ENCODE peak calls at places on chromosomes 2 and 18, in nine cellular contexts. U is lower lobe of right lung, S is dorsolateral prefrontal cortex, N is cardiac muscle cell, C is fibroblast of the aortic adventitia, X is H9, O is A549, H is PC-3, Y is endodermal cell. P is an unnamed sample.

GRCh38 chr2:1572638-1573037 is 159.4 kb downstream of the TPO start:
- DNase-seq in C (peak; percentile 49), U (no peak), Y (peak; percentile 31), H (peak; percentile 31), S (no peak), X (peak; percentile 5), N (peak; percentile 76), O (no peak), P (peak; percentile 21)

GRCh38 chr2:769771-770170 is 92.6 kb upstream of the TMEM18 start:
- DNase-seq in X (no peak), N (no peak), C (no peak), S (no peak), H (no peak), U (no peak), O (no peak), Y (no peak), P (no peak)

GRCh38 chr2:152055366-152056108 is 43.3 kb downstream of the CACNB4 start:
- DNase-seq in H (no peak), C (peak; percentile 28), Y (no peak), N (peak; percentile 27), O (no peak), U (no peak), X (no peak), S (no peak), P (no peak)

GRCh38 chr18:2411381-2411977 is 159.8 kb downstream of the METTL4 start:
- DNase-seq in H (peak; percentile 89), N (peak; percentile 29), S (no peak), Y (no peak), U (no peak), C (peak; percentile 81), X (no peak), O (peak; percentile 3), P (peak; percentile 67)

GRCh38 chr2:54092940-54093339 is 22.5 kb upstream of the ACYP2 start:
- DNase-seq in C (no peak), U (no peak), H (no peak), S (no peak), X (no peak), O (no peak), N (no peak), Y (peak; percentile 58), P (no peak)

GRCh38 chr2:9251154-9252001 is 44.8 kb downstream of the ASAP2 start:
- DNase-seq in N (peak; percentile 74), H (peak; percentile 79), O (peak; percentile 81), S (no peak), C (peak; percentile 79), X (no peak), Y (no peak), U (no peak), P (peak; percentile 95)

GRCh38 chr2:212364586-212364985 is 174.0 kb downstream of the ERBB4 start:
- DNase-seq in H (no peak), X (no peak), N (peak; percentile 3), S (no peak), U (no peak), O (no peak), C (no peak), Y (no peak), P (no peak)

GRCh38 chr2:232377841-232378734 is 463 bp upstream of the ALPP start:
- DNase-seq in O (no peak), N (no peak), U (peak; percentile 50), H (peak; percentile 74), X (no peak), Y (no peak), S (no peak), C (no peak), P (no peak)

GRCh38 chr18:57784034-57784815 is 18.9 kb downstream of the ATP8B1 start:
- DNase-seq in C (peak; percentile 70), X (no peak), U (no peak), Y (no peak), O (no peak), S (no peak), N (peak; percentile 91), H (peak; percentile 40), P (peak; percentile 88)

GRCh38 chr2:232761301-232761907 is 15.0 kb downstream of the KCNJ13 start:
- DNase-seq in N (peak; percentile 56), U (no peak), Y (peak; percentile 55), H (peak; percentile 66), X (no peak), S (no peak), C (peak; percentile 39), O (peak; percentile 69), P (peak; percentile 54)

DNA sequence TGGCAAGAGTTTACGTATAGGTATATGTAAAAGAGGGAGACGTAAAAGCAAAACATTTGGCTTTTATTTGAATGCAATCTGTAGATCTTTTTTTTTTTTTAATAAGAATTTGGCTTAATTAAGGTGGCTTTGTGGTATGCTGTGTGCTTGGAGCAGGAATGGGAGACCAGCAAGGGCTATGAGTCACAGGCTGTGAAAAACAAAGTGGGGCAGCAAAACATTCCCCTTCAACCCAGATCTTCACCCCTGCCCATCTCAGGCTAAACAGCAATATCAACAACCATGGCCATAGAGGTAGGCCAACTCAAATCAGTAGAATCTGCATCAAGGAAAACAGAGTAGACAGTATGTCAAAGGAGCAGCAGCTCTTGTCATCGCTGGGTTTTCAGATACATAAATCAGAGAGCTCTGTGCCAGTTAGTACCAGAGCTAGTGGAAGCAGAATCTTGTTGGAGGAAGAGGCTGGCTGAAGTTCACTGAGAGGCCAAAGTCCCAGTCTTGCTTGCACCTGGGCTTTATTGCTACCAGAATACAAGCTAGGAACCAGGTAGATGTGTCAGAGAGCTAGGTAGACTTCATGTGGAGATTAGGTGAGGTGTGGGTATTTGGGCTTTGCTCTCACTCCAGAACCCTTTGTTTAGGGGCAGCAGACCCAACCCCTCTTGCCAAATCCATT is 191.5 kb upstream of the FANCL start:
- DNase-seq in C (no peak), X (no peak), U (no peak), Y (peak; percentile 52), O (no peak), H (no peak), N (no peak), S (no peak), P (no peak)
- TF ChIP-seq CTCF in C (no peak), X (no peak), U (no peak), Y (no peak), O (no peak), H (no peak), N (no peak), S (no peak), P (no peak)

GRCh38 chr2:144519597-144519933 is 354 bp downstream of the ZEB2 start:
- DNase-seq in O (no peak), C (no peak), N (no peak), S (no peak), Y (no peak), U (no peak), H (no peak), X (no peak), P (no peak)

GRCh38 chr2:144518744-144519596 is 949 bp downstream of the ZEB2 start:
- DNase-seq in H (no peak), U (no peak), O (no peak), S (no peak), Y (no peak), C (peak; percentile 39), X (no peak), N (no peak), P (no peak)

GRCh38 chr2:144520718-144521487 is 984 bp upstream of the ZEB2 start:
- DNase-seq in H (no peak), O (no peak), U (no peak), X (no peak), C (peak; percentile 86), N (peak; percentile 95), S (no peak), Y (no peak), P (no peak)

GRCh38 chr2:144521702-144522101 is 1.8 kb upstream of the ZEB2 start:
- DNase-seq in H (no peak), Y (no peak), O (no peak), N (no peak), X (no peak), S (no peak), C (no peak), U (no peak), P (no peak)

DNA sequence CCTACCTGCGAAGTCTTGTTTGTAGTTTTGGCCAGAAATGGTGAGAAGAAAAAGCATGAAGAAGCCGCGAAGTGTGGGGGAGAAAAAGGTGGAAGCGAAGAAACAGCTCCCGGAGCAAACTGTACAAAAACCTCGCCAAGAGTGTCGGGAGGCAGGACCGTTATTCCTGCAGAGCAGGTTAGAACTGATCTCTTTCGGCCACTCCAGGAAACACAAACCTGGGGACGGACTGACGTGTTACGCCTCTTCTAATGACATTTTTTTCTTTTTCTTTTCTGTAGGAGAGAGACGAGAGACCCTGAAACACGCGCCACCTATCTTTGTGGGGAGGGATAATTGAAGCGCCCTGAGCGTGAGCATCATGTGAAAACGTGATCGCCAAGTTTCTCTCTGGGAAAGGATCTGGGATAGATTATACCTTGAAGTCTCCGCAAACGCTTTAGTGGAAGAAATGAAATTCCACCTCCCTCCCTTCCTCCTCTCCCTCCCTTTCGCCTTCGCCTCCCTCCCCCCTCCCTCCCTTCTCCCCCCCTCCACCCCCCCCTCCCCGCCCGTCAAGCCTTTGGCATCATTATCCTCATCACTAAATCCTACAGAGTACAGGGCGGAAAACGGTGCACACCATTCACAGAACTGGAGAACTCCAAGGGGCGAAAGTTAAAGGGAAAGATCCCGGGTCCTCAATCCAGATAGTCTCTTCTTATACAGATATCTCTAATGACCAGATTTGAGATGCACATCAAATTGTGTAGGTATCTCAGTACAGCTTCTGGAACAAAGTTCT is at the start of gene ZEB2:
- DNase-seq in X (peak; percentile 45), S (peak; percentile 61), Y (peak; percentile 68), C (peak; percentile 95), U (peak; percentile 57), H (peak; percentile 50), O (peak; percentile 67), N (peak; percentile 95), P (peak; percentile 50)
- TF ChIP-seq CTCF in X (peak; percentile 40), S (peak; percentile 57), Y (peak; percentile 60), C (peak; percentile 86), U (peak; percentile 50), H (peak; percentile 43), O (peak; percentile 22), N (peak; percentile 73), P (peak; percentile 10)

DNA sequence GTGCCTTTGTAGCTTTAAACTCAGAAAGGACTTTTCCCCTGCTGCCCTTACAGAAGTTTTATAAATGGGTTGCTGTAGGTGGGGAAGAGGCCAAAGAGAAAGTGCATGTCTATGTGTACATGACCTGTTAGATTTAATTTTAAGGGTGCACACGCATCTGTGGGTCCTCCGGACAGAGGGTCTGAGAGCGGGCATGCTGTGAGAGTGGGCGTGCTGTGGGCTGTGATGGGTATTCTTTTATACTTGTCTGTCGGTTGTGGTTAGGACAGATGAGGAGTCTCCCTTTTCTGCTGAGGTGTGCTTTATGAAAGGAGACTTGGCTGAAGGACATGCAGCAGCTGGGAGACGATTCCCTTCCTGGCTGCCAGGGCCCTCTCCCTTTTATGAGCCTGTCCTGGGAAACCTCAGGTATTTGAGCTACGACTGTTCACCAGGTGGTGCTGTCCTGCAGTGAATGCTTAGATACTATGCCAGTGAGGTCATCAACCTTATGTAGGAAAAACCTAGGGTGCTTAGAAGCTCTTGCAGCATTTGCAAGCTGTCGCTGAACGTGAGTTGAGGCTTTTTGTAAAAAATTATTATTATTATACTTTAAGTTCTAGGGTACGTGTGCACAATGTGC is 67.5 kb downstream of the TANC1 start:
- DNase-seq in U (no peak), S (no peak), X (peak; percentile 82), Y (peak; percentile 90), O (peak; percentile 64), C (peak; percentile 26), N (peak; percentile 51), H (peak; percentile 93), P (peak; percentile 73)
- TF ChIP-seq CTCF in U (no peak), S (no peak), X (peak; percentile 68), Y (peak; percentile 80), O (peak; percentile 26), C (no peak), N (peak; percentile 11), H (peak; percentile 81), P (peak; percentile 53)

GRCh38 chr18:10571537-10571936 is 45.7 kb downstream of the NAPG start:
- DNase-seq in X (no peak), S (no peak), U (no peak), Y (no peak), N (no peak), O (no peak), H (no peak), C (no peak), P (no peak)
- TF ChIP-seq CTCF in X (no peak), S (no peak), U (no peak), Y (no peak), N (no peak), O (no peak), H (no peak), C (no peak), P (no peak)